ENCODE peak calls at places on chromosomes 5 and 9, in four cellular contexts. Z is AG04450, Q is body of pancreas, X is lower lobe of right lung. B is an unnamed sample. For H3K9me3, the result is how much of the 10 kb centered on the place peaks cover.

GRCh38 chr5:83450183-83450839 is 21.2 kb upstream of the VCAN start:
- DNase-seq in Z (no peak), Q (no peak), X (no peak), B (no peak)

GRCh38 chr9:129250786-129251185 is 72.7 kb upstream of the IER5L start:
- DNase-seq in Z (no peak), Q (no peak), X (no peak), B (no peak)

GRCh38 chr9:111955048-111955447 is 58.4 kb downstream of the UGCG start:
- DNase-seq in Z (no peak), Q (no peak), X (no peak), B (no peak)

GRCh38 chr5:36323926-36324781 is 22.5 kb upstream of the RANBP3L start:
- DNase-seq in Z (no peak), Q (no peak), X (peak), B (no peak)

GRCh38 chr5:133372306-133373008 is 239.9 kb downstream of the FSTL4 start:
- DNase-seq in Z (no peak), Q (no peak), X (no peak), B (no peak)

GRCh38 chr9:114729706-114730105 is 47.7 kb upstream of the TEX48 start:
- DNase-seq in Z (no peak), Q (no peak), X (no peak), B (no peak)

GRCh38 chr5:138583984-138584637 is 8.9 kb upstream of the HSPA9 start:
- DNase-seq in Z (no peak), Q (no peak), X (no peak), B (no peak)

GRCh38 chr5:43635374-43635773 is 32.4 kb downstream of the NNT start:
- DNase-seq in Z (no peak), Q (no peak), X (no peak), B (no peak)

GRCh38 chr9:70259512-70259802 is 679 bp downstream of the SMC5 start:
- DNase-seq in Z (no peak), Q (no peak), X (no peak), B (no peak)

GRCh38 chr5:122156724-122157325 is 27.5 kb downstream of the ZNF474 start:
- DNase-seq in Z (no peak), Q (no peak), X (no peak), B (no peak)

GRCh38 chr9:97502222-97502983 is 937 bp downstream of the TMOD1 start:
- DNase-seq in Z (no peak), Q (peak), X (peak), B (no peak)

GRCh38 chr5:156096259-156096658 is 230.7 kb upstream of the SGCD start:
- DNase-seq in Z (no peak), Q (no peak), X (no peak), B (no peak)

GRCh38 chr5:8788246-8788645 is 757.6 kb downstream of the SEMA5A start:
- DNase-seq in Z (no peak), Q (no peak), X (no peak), B (no peak)

DNA sequence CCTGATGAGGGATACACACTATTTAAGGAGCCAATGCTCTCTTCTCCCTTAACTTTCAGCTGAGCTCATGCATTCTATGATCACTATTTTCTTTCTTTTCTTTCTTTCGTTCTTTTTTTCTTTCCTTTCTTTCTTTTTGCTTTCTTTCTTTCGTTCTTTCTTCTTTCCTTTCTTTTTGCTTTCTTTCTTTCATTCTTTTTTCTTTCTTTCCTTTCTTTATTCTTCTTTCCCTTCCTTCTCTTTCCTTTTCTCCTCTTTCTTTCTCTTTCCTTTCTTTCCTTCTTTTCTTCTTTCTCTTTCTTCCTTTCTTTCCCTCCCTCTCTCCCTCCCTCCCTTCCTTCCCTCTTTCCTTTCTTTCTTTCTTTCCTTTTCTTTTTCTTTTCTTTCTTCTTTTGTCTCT is 761.2 kb downstream of the SEMA5A start:
- DNase-seq in Z (no peak), Q (no peak), X (no peak), B (no peak)
- H3K9me3 ChIP-seq in Z (under half), Q (under half), X (under half), B (under half)

GRCh38 chr9:33445941-33446506 is 1.4 kb downstream of the AQP3 start:
- DNase-seq in Z (no peak), Q (peak), X (no peak), B (no peak)
- H3K4me3 ChIP-seq in Z (no peak), Q (no peak), X (peak), B (peak)

DNA sequence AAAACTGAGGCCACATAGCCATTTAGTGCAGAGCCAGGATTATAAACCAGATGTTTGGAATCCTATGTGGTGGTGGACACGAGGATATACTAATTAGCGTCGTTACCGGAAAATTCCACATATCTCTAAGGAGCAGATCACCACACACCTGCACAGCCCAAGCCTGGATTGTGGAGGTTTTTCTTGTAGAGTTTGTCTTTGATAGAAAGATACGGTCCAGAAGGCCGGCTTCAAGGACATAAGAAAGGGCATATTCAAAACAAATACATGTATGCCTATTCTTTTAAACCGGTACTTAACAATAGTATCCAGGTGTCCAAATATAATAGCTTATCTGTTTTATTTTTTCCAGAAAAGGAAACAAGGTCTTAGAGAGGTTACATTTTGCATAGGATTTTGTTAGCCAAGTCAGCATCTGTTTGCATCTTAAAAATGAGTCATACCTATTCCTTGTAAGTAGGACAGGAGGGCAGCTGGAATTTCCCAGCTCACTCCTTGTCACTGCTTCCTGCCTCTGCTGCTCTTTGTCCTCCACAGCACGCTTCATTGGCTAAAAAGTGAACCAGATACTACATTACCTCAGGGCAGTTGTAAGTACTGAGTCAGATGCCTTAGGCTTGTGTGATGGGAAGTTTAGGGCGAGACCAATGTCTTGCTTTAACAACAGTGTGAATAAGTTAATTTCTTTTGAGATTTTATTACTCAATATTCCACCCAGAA is 3.6 kb downstream of the TMC1 start:
- DNase-seq in Z (peak), Q (peak), X (no peak), B (peak)
- TF ChIP-seq CTCF in Z (no peak), Q (no peak), X (no peak), B (no peak)

GRCh38 chr5:103724272-103724671 is 161.7 kb upstream of the NUDT12 start:
- DNase-seq in Z (no peak), Q (no peak), X (no peak), B (no peak)

GRCh38 chr5:103721183-103721582 is 158.6 kb upstream of the NUDT12 start:
- DNase-seq in Z (no peak), Q (no peak), X (no peak), B (no peak)
- H3K9me3 ChIP-seq in Z (under half), Q (under half), X (under half), B (under half)

GRCh38 chr9:137068539-137069507 is 1.5 kb downstream of the SAPCD2 start:
- DNase-seq in Z (no peak), Q (no peak), X (no peak), B (no peak)

GRCh38 chr9:137067860-137068538 is 2.4 kb downstream of the SAPCD2 start:
- DNase-seq in Z (no peak), Q (peak), X (peak), B (peak)

GRCh38 chr9:137070201-137070905 is at the start of gene SAPCD2:
- DNase-seq in Z (peak), Q (peak), X (peak), B (peak)

GRCh38 chr9:137070906-137071275 is 534 bp upstream of the SAPCD2 start:
- DNase-seq in Z (no peak), Q (no peak), X (no peak), B (no peak)

DNA sequence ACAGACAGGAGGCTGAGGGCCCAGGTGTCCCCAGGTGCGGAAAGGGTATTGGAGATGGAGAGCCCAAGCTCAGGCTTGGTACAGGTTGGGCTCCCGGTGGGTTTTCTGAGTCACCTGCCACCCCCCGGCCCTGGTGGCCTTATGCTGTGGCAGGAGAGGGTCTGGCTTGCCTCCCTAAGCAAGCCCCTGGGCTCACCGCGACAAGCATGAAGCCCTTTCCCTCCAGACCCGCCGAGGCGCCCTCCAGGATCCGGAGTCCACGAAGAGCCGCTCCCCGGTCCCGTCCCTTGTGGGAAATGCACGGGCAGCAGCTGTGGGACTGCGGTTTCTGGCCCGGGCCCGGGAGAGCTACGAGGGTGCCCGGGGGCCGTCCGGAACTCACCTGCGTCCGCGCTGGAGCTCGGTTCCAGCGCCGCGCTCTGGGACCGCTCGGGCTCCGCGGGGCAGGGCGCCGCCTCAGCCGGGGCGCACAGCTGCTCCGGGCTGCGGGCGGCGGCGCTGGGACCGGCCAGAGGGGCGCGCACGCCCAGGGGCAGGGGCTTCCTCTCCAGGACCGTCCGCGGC is 767 bp downstream of the SAPCD2 start:
- DNase-seq in Z (no peak), Q (no peak), X (peak), B (no peak)
- H3K4me3 ChIP-seq in Z (peak), Q (no peak), X (no peak), B (peak)

GRCh38 chr9:95574176-95574575 is 57.4 kb upstream of the PTCH1 start:
- DNase-seq in Z (no peak), Q (no peak), X (no peak), B (no peak)
- TF ChIP-seq CTCF in Z (no peak), Q (no peak), X (no peak), B (no peak)

B was measured in Caco-2.